ENCODE peak calls at places on chromosomes 1 and 21, in eight cellular contexts. One of them, this sample, is unnamed.

GRCh38 chr1:111045033-111045722 is 81.5 kb upstream of the LRIF1 start:
- DNase-seq in heart right ventricle: no peak
- DNase-seq in heart left ventricle: no peak
- DNase-seq in mammary epithelial cell: no peak
- DNase-seq in aorta: no peak
- DNase-seq in testis: no peak
- DNase-seq in lower lobe of right lung: no peak
- DNase-seq in astrocyte: no peak
- DNase-seq in this sample: no peak

GRCh38 chr1:184757891-184758290 is 3.2 kb upstream of the EDEM3 start:
- DNase-seq in lower lobe of right lung: no peak
- DNase-seq in testis: no peak
- DNase-seq in aorta: no peak
- DNase-seq in mammary epithelial cell: no peak
- DNase-seq in heart right ventricle: no peak
- DNase-seq in astrocyte: no peak
- DNase-seq in heart left ventricle: no peak
- DNase-seq in this sample: no peak

GRCh38 chr1:25688390-25689119 is 72.0 kb downstream of the MAN1C1 start:
- DNase-seq in lower lobe of right lung: no peak
- DNase-seq in heart left ventricle: peak; percentile 55
- DNase-seq in astrocyte: no peak
- DNase-seq in aorta: peak; percentile 84
- DNase-seq in mammary epithelial cell: no peak
- DNase-seq in testis: no peak
- DNase-seq in heart right ventricle: peak; percentile 30
- DNase-seq in this sample: no peak

GRCh38 chr21:44510508-44511218 is 29.3 kb downstream of the KRTAP10-1 start:
- DNase-seq in testis: peak; percentile 72
- DNase-seq in astrocyte: no peak
- DNase-seq in lower lobe of right lung: peak; percentile 79
- DNase-seq in heart left ventricle: peak; percentile 63
- DNase-seq in heart right ventricle: peak; percentile 60
- DNase-seq in mammary epithelial cell: peak; percentile 56
- DNase-seq in aorta: peak; percentile 84
- DNase-seq in this sample: no peak

GRCh38 chr1:167442142-167442848 is 76.0 kb downstream of the CD247 start:
- DNase-seq in aorta: peak; percentile 94
- DNase-seq in mammary epithelial cell: peak; percentile 73
- DNase-seq in heart right ventricle: peak; percentile 87
- DNase-seq in heart left ventricle: peak; percentile 87
- DNase-seq in lower lobe of right lung: peak; percentile 92
- DNase-seq in astrocyte: peak; percentile 30
- DNase-seq in testis: peak; percentile 89
- DNase-seq in this sample: peak; percentile 23

GRCh38 chr1:39908534-39908933 is 6.8 kb upstream of the MYCL start:
- DNase-seq in aorta: no peak
- DNase-seq in testis: no peak
- DNase-seq in mammary epithelial cell: no peak
- DNase-seq in lower lobe of right lung: no peak
- DNase-seq in heart right ventricle: no peak
- DNase-seq in heart left ventricle: no peak
- DNase-seq in astrocyte: no peak
- DNase-seq in this sample: no peak

GRCh38 chr1:25774921-25775774 is 24.8 kb upstream of the SELENON start:
- DNase-seq in heart right ventricle: no peak
- DNase-seq in heart left ventricle: no peak
- DNase-seq in aorta: no peak
- DNase-seq in lower lobe of right lung: no peak
- DNase-seq in astrocyte: no peak
- DNase-seq in mammary epithelial cell: no peak
- DNase-seq in testis: no peak
- DNase-seq in this sample: no peak

GRCh38 chr1:37513795-37514349 is 694 bp downstream of the MEAF6 start:
- DNase-seq in heart left ventricle: peak; percentile 31
- DNase-seq in testis: peak; percentile 64
- DNase-seq in heart right ventricle: no peak
- DNase-seq in lower lobe of right lung: peak; percentile 64
- DNase-seq in mammary epithelial cell: peak; percentile 62
- DNase-seq in astrocyte: no peak
- DNase-seq in aorta: no peak
- DNase-seq in this sample: no peak

GRCh38 chr1:206521002-206521585 is 13.8 kb downstream of the RASSF5 start:
- DNase-seq in heart left ventricle: peak; percentile 11
- DNase-seq in aorta: peak; percentile 15
- DNase-seq in mammary epithelial cell: no peak
- DNase-seq in testis: no peak
- DNase-seq in lower lobe of right lung: no peak
- DNase-seq in astrocyte: no peak
- DNase-seq in heart right ventricle: no peak
- DNase-seq in this sample: no peak

GRCh38 chr1:165927169-165927568 is 99.8 kb downstream of the UCK2 start:
- DNase-seq in heart left ventricle: no peak
- DNase-seq in lower lobe of right lung: no peak
- DNase-seq in testis: no peak
- DNase-seq in heart right ventricle: no peak
- DNase-seq in mammary epithelial cell: no peak
- DNase-seq in astrocyte: no peak
- DNase-seq in aorta: no peak
- DNase-seq in this sample: no peak

GRCh38 chr1:190022709-190023108 is 455.0 kb downstream of the BRINP3 start:
- DNase-seq in lower lobe of right lung: no peak
- DNase-seq in mammary epithelial cell: peak; percentile 53
- DNase-seq in aorta: no peak
- DNase-seq in heart left ventricle: no peak
- DNase-seq in heart right ventricle: no peak
- DNase-seq in testis: no peak
- DNase-seq in astrocyte: peak; percentile 74
- DNase-seq in this sample: no peak

GRCh38 chr1:245606157-245606725 is 451.5 kb downstream of the KIF26B start:
- DNase-seq in testis: no peak
- DNase-seq in heart left ventricle: no peak
- DNase-seq in astrocyte: no peak
- DNase-seq in lower lobe of right lung: no peak
- DNase-seq in mammary epithelial cell: no peak
- DNase-seq in aorta: no peak
- DNase-seq in heart right ventricle: no peak
- DNase-seq in this sample: no peak
- H3K4me3 ChIP-seq in testis: no peak overlapping the region
- H3K4me3 ChIP-seq in heart left ventricle: no peak overlapping the region
- H3K4me3 ChIP-seq in astrocyte: no peak overlapping the region
- H3K4me3 ChIP-seq in lower lobe of right lung: no peak overlapping the region
- H3K4me3 ChIP-seq in mammary epithelial cell: no peak overlapping the region
- H3K4me3 ChIP-seq in aorta: no peak overlapping the region
- H3K4me3 ChIP-seq in heart right ventricle: no peak overlapping the region
- H3K4me3 ChIP-seq in this sample: no peak overlapping the region

GRCh38 chr21:24428539-24429186 is 1178.6 kb downstream of the MRPL39 start:
- DNase-seq in testis: no peak
- DNase-seq in lower lobe of right lung: no peak
- DNase-seq in astrocyte: no peak
- DNase-seq in aorta: no peak
- DNase-seq in heart left ventricle: no peak
- DNase-seq in heart right ventricle: no peak
- DNase-seq in mammary epithelial cell: no peak
- DNase-seq in this sample: no peak
- H3K27ac ChIP-seq in testis: no peak overlapping the region
- H3K27ac ChIP-seq in lower lobe of right lung: no peak overlapping the region
- H3K27ac ChIP-seq in astrocyte: no peak overlapping the region
- H3K27ac ChIP-seq in aorta: no peak overlapping the region
- H3K27ac ChIP-seq in heart left ventricle: no peak overlapping the region
- H3K27ac ChIP-seq in heart right ventricle: no peak overlapping the region
- H3K27ac ChIP-seq in mammary epithelial cell: no peak overlapping the region
- H3K27ac ChIP-seq in this sample: no peak overlapping the region

DNA sequence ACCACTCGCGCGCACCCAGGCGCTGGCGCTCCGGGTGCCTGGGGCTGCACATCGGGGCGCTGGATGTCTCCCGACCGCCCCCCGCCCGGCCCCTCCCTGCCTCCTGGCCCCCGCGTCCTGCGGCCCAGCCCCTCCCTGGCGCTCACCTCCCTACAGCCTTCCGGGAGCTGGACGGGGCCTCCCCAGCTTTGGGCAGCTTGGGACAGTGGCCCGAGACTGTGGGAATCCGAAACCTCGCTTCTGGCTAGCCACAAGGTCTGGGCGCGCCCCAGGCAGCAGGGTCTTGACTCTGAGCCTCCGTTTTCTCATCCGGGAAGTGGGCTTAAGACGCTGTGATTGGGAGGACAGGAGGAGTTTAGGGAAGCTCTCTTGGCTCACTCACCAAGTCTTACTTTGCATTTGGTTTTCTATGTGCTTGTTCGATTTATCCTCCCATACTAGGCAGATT is 713 bp upstream of the WNT4 start:
- DNase-seq in astrocyte: no peak
- DNase-seq in lower lobe of right lung: no peak
- DNase-seq in aorta: no peak
- DNase-seq in mammary epithelial cell: no peak
- DNase-seq in heart right ventricle: no peak
- DNase-seq in heart left ventricle: no peak
- DNase-seq in testis: no peak
- DNase-seq in this sample: no peak
- H3K4me3 ChIP-seq in astrocyte: no peak overlapping the region
- H3K4me3 ChIP-seq in lower lobe of right lung: peak overlapping the region; percentile 48
- H3K4me3 ChIP-seq in aorta: peak overlapping the region; percentile 69
- H3K4me3 ChIP-seq in mammary epithelial cell: peak overlapping the region; percentile 43
- H3K4me3 ChIP-seq in heart right ventricle: peak overlapping the region; percentile 21
- H3K4me3 ChIP-seq in heart left ventricle: peak overlapping the region; percentile 43
- H3K4me3 ChIP-seq in testis: peak overlapping the region; percentile 43
- H3K4me3 ChIP-seq in this sample: peak overlapping the region; percentile 20

GRCh38 chr1:31410871-31411270 is 2.1 kb upstream of the SERINC2 start:
- DNase-seq in heart right ventricle: no peak
- DNase-seq in astrocyte: no peak
- DNase-seq in aorta: no peak
- DNase-seq in mammary epithelial cell: no peak
- DNase-seq in lower lobe of right lung: no peak
- DNase-seq in testis: no peak
- DNase-seq in heart left ventricle: no peak
- DNase-seq in this sample: no peak
- H3K27ac ChIP-seq in heart right ventricle: no peak overlapping the region
- H3K27ac ChIP-seq in astrocyte: no peak overlapping the region
- H3K27ac ChIP-seq in aorta: no peak overlapping the region
- H3K27ac ChIP-seq in mammary epithelial cell: no peak overlapping the region
- H3K27ac ChIP-seq in lower lobe of right lung: no peak overlapping the region
- H3K27ac ChIP-seq in testis: no peak overlapping the region
- H3K27ac ChIP-seq in heart left ventricle: no peak overlapping the region
- H3K27ac ChIP-seq in this sample: peak overlapping the region; percentile 52

GRCh38 chr1:145845144-145845513 is 301 bp upstream of the NUDT17 start:
- DNase-seq in heart right ventricle: no peak
- DNase-seq in lower lobe of right lung: no peak
- DNase-seq in heart left ventricle: no peak
- DNase-seq in aorta: no peak
- DNase-seq in astrocyte: no peak
- DNase-seq in mammary epithelial cell: no peak
- DNase-seq in testis: no peak
- DNase-seq in this sample: no peak

GRCh38 chr1:145845514-145846161 is at the start of gene NUDT17:
- DNase-seq in mammary epithelial cell: peak; percentile 53
- DNase-seq in heart right ventricle: peak; percentile 83
- DNase-seq in aorta: peak; percentile 95
- DNase-seq in lower lobe of right lung: peak; percentile 91
- DNase-seq in heart left ventricle: peak; percentile 85
- DNase-seq in testis: peak; percentile 84
- DNase-seq in astrocyte: peak; percentile 48
- DNase-seq in this sample: peak; percentile 24

GRCh38 chr1:145846191-145846590 is 761 bp downstream of the NUDT17 start:
- DNase-seq in lower lobe of right lung: no peak
- DNase-seq in astrocyte: no peak
- DNase-seq in heart left ventricle: peak; percentile 29
- DNase-seq in heart right ventricle: no peak
- DNase-seq in testis: no peak
- DNase-seq in aorta: no peak
- DNase-seq in mammary epithelial cell: peak; percentile 18
- DNase-seq in this sample: no peak

GRCh38 chr1:145847827-145848226 is 2.4 kb downstream of the NUDT17 start:
- DNase-seq in mammary epithelial cell: no peak
- DNase-seq in heart left ventricle: no peak
- DNase-seq in astrocyte: no peak
- DNase-seq in aorta: no peak
- DNase-seq in testis: no peak
- DNase-seq in lower lobe of right lung: no peak
- DNase-seq in heart right ventricle: no peak
- DNase-seq in this sample: no peak

GRCh38 chr1:145849356-145850165 is 4.1 kb downstream of the NUDT17 start:
- DNase-seq in lower lobe of right lung: no peak
- DNase-seq in aorta: no peak
- DNase-seq in heart left ventricle: no peak
- DNase-seq in astrocyte: peak; percentile 82
- DNase-seq in testis: no peak
- DNase-seq in heart right ventricle: no peak
- DNase-seq in mammary epithelial cell: peak; percentile 59
- DNase-seq in this sample: no peak
- H3K4me3 ChIP-seq in lower lobe of right lung: no peak overlapping the region
- H3K4me3 ChIP-seq in aorta: no peak overlapping the region
- H3K4me3 ChIP-seq in heart left ventricle: no peak overlapping the region
- H3K4me3 ChIP-seq in astrocyte: no peak overlapping the region
- H3K4me3 ChIP-seq in testis: no peak overlapping the region
- H3K4me3 ChIP-seq in heart right ventricle: no peak overlapping the region
- H3K4me3 ChIP-seq in mammary epithelial cell: no peak overlapping the region
- H3K4me3 ChIP-seq in this sample: no peak overlapping the region